ENCODE peak calls at places on chromosome 1, in eight cellular contexts. E is brain microvascular endothelial cell; W is COR-L47; D is GM13977; B is stimulated activated CD8-positive, alpha-beta memory T cell treated with anti-CD3 and anti-CD28 coated beads, Interleukin-4, amount 100 ng/mL, for 24 hours; N is WERI-Rb-1; Y is activated CD4-positive, alpha-beta T cell treated with anti-CD3 and anti-CD28 coated beads for 24 hours; U is H54. K is an unnamed sample.

GRCh38 chr1:44676484-44677200 is 2.1 kb downstream of the ARMH1 start:
- DNase-seq in B (no peak), E (peak; percentile 33), N (no peak), U (no peak), W (no peak), Y (no peak), D (no peak), K (no peak)

GRCh38 chr1:104132386-104132973 is 382.8 kb downstream of the AMY1C start:
- DNase-seq in D (peak; percentile 4), U (peak; percentile 2), E (no peak), W (peak; percentile 57), B (no peak), Y (no peak), N (peak; percentile 26), K (peak; percentile 7)

GRCh38 chr1:18373882-18374493 is 106.7 kb upstream of the KLHDC7A start:
- DNase-seq in D (peak; percentile 50), N (peak; percentile 72), E (no peak), Y (no peak), B (no peak), U (peak; percentile 27), W (no peak), K (peak; percentile 52)

GRCh38 chr1:225578247-225578646 is 74.7 kb downstream of the ENAH start:
- DNase-seq in Y (no peak), W (no peak), E (no peak), N (no peak), D (no peak), B (no peak), U (no peak), K (no peak)

GRCh38 chr1:234676103-234676594 is 66.2 kb upstream of the IRF2BP2 start:
- DNase-seq in N (peak; percentile 97), B (peak; percentile 43), U (peak; percentile 74), Y (peak; percentile 21), D (peak; percentile 69), E (peak; percentile 75), W (peak; percentile 33), K (peak; percentile 68)

GRCh38 chr1:231395051-231395995 is 26.8 kb downstream of the EGLN1 start:
- DNase-seq in D (no peak), U (peak; percentile 51), N (no peak), Y (no peak), B (no peak), E (peak; percentile 94), W (no peak), K (no peak)

GRCh38 chr1:45002650-45003645 is 8.2 kb downstream of the HECTD3 start:
- DNase-seq in E (no peak), Y (no peak), W (no peak), U (no peak), N (no peak), D (no peak), B (no peak), K (no peak)

GRCh38 chr1:85361106-85361505 is 84.7 kb upstream of the BCL10 start:
- DNase-seq in W (no peak), N (no peak), B (no peak), D (no peak), Y (no peak), U (no peak), E (peak; percentile 36), K (no peak)

GRCh38 chr1:223211323-223211985 is 68.4 kb upstream of the TLR5 start:
- DNase-seq in B (no peak), U (no peak), E (no peak), D (no peak), Y (no peak), N (no peak), W (no peak), K (no peak)

K was measured in GM13976.